ENCODE peak calls at places on chromosomes 5 and 9, in ten cellular contexts. J, Q, F, E, K, Z, W, T, V and U are unnamed samples.

GRCh38 chr9:83313771-83314170 is 224.4 kb downstream of the FRMD3 start:
- DNase-seq in J (no peak), Q (no peak), F (no peak), E (no peak), K (no peak), Z (no peak), W (no peak), T (no peak), V (no peak), U (no peak)

GRCh38 chr5:107669543-107670027 is 1.2 kb downstream of the EFNA5 start:
- DNase-seq in J (peak), Q (peak), F (peak), E (peak), K (peak), Z (no peak), W (peak), T (peak), V (peak), U (no peak)

GRCh38 chr5:1792842-1793266 is 6.8 kb downstream of the MRPL36 start:
- DNase-seq in J (peak), Q (no peak), F (peak), E (no peak), K (peak), Z (no peak), W (peak), T (peak), V (peak), U (peak)

GRCh38 chr5:153632748-153633290 is 142.3 kb downstream of the GRIA1 start:
- DNase-seq in J (no peak), Q (no peak), F (no peak), E (no peak), K (no peak), Z (no peak), W (no peak), T (no peak), V (no peak), U (peak)

GRCh38 chr5:159415301-159415937 is 85.1 kb upstream of the IL12B start:
- DNase-seq in J (no peak), Q (no peak), F (no peak), E (no peak), K (peak), Z (no peak), W (no peak), T (no peak), V (peak), U (no peak)

GRCh38 chr5:944621-944927 is 51.9 kb downstream of the TRIP13 start:
- DNase-seq in J (no peak), Q (no peak), F (no peak), E (no peak), K (no peak), Z (no peak), W (no peak), T (no peak), V (no peak), U (no peak)

GRCh38 chr9:89278997-89279739 is 31.8 kb upstream of the CKS2 start:
- DNase-seq in J (peak), Q (no peak), F (no peak), E (peak), K (peak), Z (no peak), W (no peak), T (peak), V (no peak), U (peak)

GRCh38 chr5:6686916-6687409 is 26.3 kb upstream of the TENT4A start:
- DNase-seq in J (peak), Q (peak), F (no peak), E (peak), K (peak), Z (no peak), W (no peak), T (peak), V (peak), U (peak)

GRCh38 chr5:96321371-96321770 is 111.7 kb downstream of the PCSK1 start:
- DNase-seq in J (peak), Q (no peak), F (no peak), E (no peak), K (peak), Z (no peak), W (no peak), T (peak), V (no peak), U (peak)

GRCh38 chr5:54469655-54470054 is 14.2 kb downstream of the HSPB3 start:
- DNase-seq in J (no peak), Q (no peak), F (no peak), E (no peak), K (peak), Z (no peak), W (no peak), T (no peak), V (no peak), U (no peak)

GRCh38 chr9:3916420-3916819 is 383.4 kb downstream of the GLIS3 start:
- DNase-seq in J (no peak), Q (no peak), F (no peak), E (no peak), K (peak), Z (no peak), W (no peak), T (no peak), V (no peak), U (no peak)

GRCh38 chr5:10686890-10687289 is 74.1 kb downstream of the DAP start:
- DNase-seq in J (no peak), Q (no peak), F (no peak), E (no peak), K (no peak), Z (no peak), W (no peak), T (no peak), V (no peak), U (no peak)

GRCh38 chr5:10691826-10692785 is 68.9 kb downstream of the DAP start:
- DNase-seq in J (peak), Q (no peak), F (no peak), E (no peak), K (no peak), Z (no peak), W (no peak), T (peak), V (no peak), U (peak)

GRCh38 chr5:10690460-10690859 is 70.6 kb downstream of the DAP start:
- DNase-seq in J (peak), Q (no peak), F (no peak), E (no peak), K (no peak), Z (no peak), W (no peak), T (peak), V (no peak), U (no peak)

GRCh38 chr5:10688651-10689171 is 72.3 kb downstream of the DAP start:
- DNase-seq in J (no peak), Q (no peak), F (no peak), E (no peak), K (no peak), Z (peak), W (peak), T (no peak), V (no peak), U (no peak)

GRCh38 chr5:10689391-10690081 is 71.5 kb downstream of the DAP start:
- DNase-seq in J (peak), Q (no peak), F (no peak), E (peak), K (peak), Z (no peak), W (peak), T (peak), V (no peak), U (peak)
- TF ChIP-seq CTCF in J (no peak), Q (peak), F (no peak), E (peak), K (peak), Z (peak), W (no peak), T (peak), V (no peak), U (peak)

GRCh38 chr5:89309268-89309667 is 426.3 kb upstream of the MEF2C start:
- DNase-seq in J (no peak), Q (no peak), F (no peak), E (no peak), K (no peak), Z (no peak), W (no peak), T (no peak), V (no peak), U (no peak)

GRCh38 chr5:89308606-89309040 is 425.6 kb upstream of the MEF2C start:
- DNase-seq in J (no peak), Q (no peak), F (no peak), E (no peak), K (no peak), Z (no peak), W (no peak), T (no peak), V (no peak), U (no peak)

GRCh38 chr5:89313044-89313443 is 430.1 kb upstream of the MEF2C start:
- DNase-seq in J (peak), Q (no peak), F (no peak), E (no peak), K (no peak), Z (no peak), W (no peak), T (peak), V (no peak), U (peak)

GRCh38 chr5:89315194-89315593 is 432.2 kb upstream of the MEF2C start:
- DNase-seq in J (peak), Q (peak), F (no peak), E (no peak), K (peak), Z (peak), W (no peak), T (peak), V (peak), U (no peak)

GRCh38 chr5:89313804-89314588 is 431.0 kb upstream of the MEF2C start:
- DNase-seq in J (peak), Q (no peak), F (no peak), E (no peak), K (peak), Z (no peak), W (no peak), T (peak), V (no peak), U (peak)
- TF ChIP-seq CTCF in J (no peak), Q (no peak), F (no peak), E (no peak), K (no peak), Z (no peak), W (no peak), T (no peak), V (no peak), U (no peak)

DNA sequence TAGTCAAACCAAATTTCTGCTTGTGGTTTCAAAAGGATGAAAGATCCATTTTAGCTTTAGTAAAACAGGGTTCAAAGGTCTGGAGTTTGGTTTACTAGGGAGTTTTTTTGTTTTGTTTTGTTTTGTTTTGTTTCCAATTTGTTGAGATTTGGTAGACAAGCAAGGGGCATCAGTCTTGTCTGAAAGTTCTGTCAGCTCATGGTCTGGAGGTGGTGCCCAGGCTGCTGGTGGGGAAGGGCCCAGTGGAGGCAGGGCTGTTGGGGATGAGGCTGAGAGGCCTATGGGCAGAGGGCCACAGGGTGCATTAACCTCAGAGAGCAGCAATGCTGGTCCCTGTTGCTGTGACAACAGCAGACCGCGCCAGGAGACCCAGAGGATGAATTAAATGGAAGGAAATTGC is 174.6 kb downstream of the FGF1 start:
- DNase-seq in J (no peak), Q (no peak), F (no peak), E (no peak), K (no peak), Z (no peak), W (no peak), T (no peak), V (no peak), U (no peak)
- TF ChIP-seq CTCF in J (no peak), Q (no peak), F (no peak), E (no peak), K (no peak), Z (no peak), W (no peak), T (no peak), V (no peak), U (no peak)

GRCh38 chr5:33300209-33300742 is 140.5 kb upstream of the TARS1 start:
- DNase-seq in J (peak), Q (no peak), F (no peak), E (no peak), K (no peak), Z (no peak), W (no peak), T (peak), V (no peak), U (no peak)

GRCh38 chr5:33303696-33304095 is 137.1 kb upstream of the TARS1 start:
- DNase-seq in J (no peak), Q (no peak), F (no peak), E (no peak), K (no peak), Z (no peak), W (no peak), T (no peak), V (no peak), U (no peak)

GRCh38 chr5:33297760-33298216 is 143.0 kb upstream of the TARS1 start:
- DNase-seq in J (no peak), Q (no peak), F (no peak), E (peak), K (peak), Z (peak), W (no peak), T (no peak), V (no peak), U (no peak)

GRCh38 chr5:33305530-33305929 is 135.2 kb upstream of the TARS1 start:
- DNase-seq in J (no peak), Q (no peak), F (no peak), E (no peak), K (no peak), Z (no peak), W (no peak), T (no peak), V (no peak), U (no peak)

GRCh38 chr5:33299621-33300208 is 141.1 kb upstream of the TARS1 start:
- DNase-seq in J (peak), Q (no peak), F (no peak), E (no peak), K (peak), Z (no peak), W (no peak), T (peak), V (no peak), U (peak)
- TF ChIP-seq CTCF in J (peak), Q (peak), F (peak), E (no peak), K (peak), Z (peak), W (peak), T (peak), V (no peak), U (peak)

DNA sequence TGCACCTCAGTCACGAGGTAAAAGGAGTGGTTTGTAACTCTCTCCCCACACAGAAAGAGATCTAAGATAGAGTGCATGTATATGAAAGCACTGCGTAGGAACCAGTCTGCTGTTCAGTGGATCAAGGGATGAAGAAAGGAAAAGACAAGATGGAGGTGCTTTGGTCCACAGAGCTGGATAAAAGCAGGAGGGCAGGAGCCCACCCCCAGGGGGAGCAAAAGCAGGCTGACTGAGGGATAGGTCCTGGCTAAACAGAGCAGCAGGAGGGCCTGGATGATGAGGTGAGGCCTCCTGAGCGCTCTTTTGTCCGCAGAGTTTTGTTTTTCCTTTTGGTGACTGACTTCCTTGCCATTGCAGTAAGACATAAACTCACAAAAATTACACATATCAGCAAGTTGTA is 293.5 kb upstream of the C9orf72 start:
- DNase-seq in J (no peak), Q (no peak), F (no peak), E (no peak), K (no peak), Z (no peak), W (no peak), T (no peak), V (no peak), U (no peak)
- TF ChIP-seq CTCF in J (no peak), Q (no peak), F (no peak), E (no peak), K (no peak), Z (no peak), W (no peak), T (no peak), V (no peak), U (no peak)